ENCODE peak calls at places on chromosomes 4 and X, in ten cellular contexts. F is RCC 7860, U is HS-5, T is stomach, V is HEK293T, K is pulmonary artery endothelial cell, N is endothelial cell, H is KG1, A is fibroblast of gingiva, G is head of caudate nucleus. J is an unnamed sample.

GRCh38 chr4:111274486-111274885 is 651.6 kb upstream of the PITX2 start:
- DNase-seq in F (no peak), U (no peak), T (no peak), V (no peak), K (no peak), N (no peak), H (no peak), A (peak; percentile 52), G (no peak), J (no peak)

GRCh38 chrX:124030520-124030919 is 69.0 kb downstream of the STAG2 start:
- DNase-seq in F (no peak), U (no peak), T (no peak), V (no peak), K (no peak), N (no peak), H (no peak), A (no peak), G (no peak), J (no peak)

GRCh38 chr4:52957220-52957686 is 95.1 kb downstream of the RASL11B start:
- DNase-seq in F (no peak), U (no peak), T (no peak), V (no peak), K (no peak), N (no peak), H (no peak), A (peak; percentile 57), G (no peak), J (peak; percentile 6)

GRCh38 chrX:66728818-66729271 is 90.0 kb upstream of the EDA2R start:
- DNase-seq in F (peak; percentile 41), U (peak; percentile 31), T (peak; percentile 32), V (peak; percentile 51), K (peak; percentile 13), N (peak; percentile 54), H (peak; percentile 11), A (peak; percentile 63), G (peak; percentile 40), J (peak; percentile 52)

GRCh38 chr4:118034061-118034785 is at the start of gene NDST3:
- DNase-seq in F (peak; percentile 48), U (peak; percentile 41), T (peak; percentile 78), V (peak; percentile 64), K (no peak), N (peak; percentile 70), H (no peak), A (peak; percentile 24), G (peak; percentile 74), J (peak; percentile 89)

GRCh38 chr4:147103403-147103946 is 157.8 kb upstream of the TTC29 start:
- DNase-seq in F (peak; percentile 86), U (peak; percentile 81), T (no peak), V (no peak), K (no peak), N (no peak), H (no peak), A (peak; percentile 99), G (no peak), J (peak; percentile 55)

GRCh38 chr4:48190839-48191238 is 56.8 kb upstream of the TXK start:
- DNase-seq in F (no peak), U (no peak), T (no peak), V (no peak), K (no peak), N (no peak), H (no peak), A (no peak), G (no peak), J (no peak)

GRCh38 chr4:788006-788635 is 37.8 kb downstream of the CPLX1 start:
- DNase-seq in F (no peak), U (no peak), T (no peak), V (no peak), K (no peak), N (no peak), H (no peak), A (no peak), G (no peak), J (no peak)

GRCh38 chr4:14260591-14260990 is 633.1 kb upstream of the BOD1L1 start:
- DNase-seq in F (no peak), U (no peak), T (no peak), V (no peak), K (no peak), N (no peak), H (no peak), A (no peak), G (no peak), J (no peak)

GRCh38 chrX:34300871-34301270 is 168.8 kb upstream of the FAM47A start:
- DNase-seq in F (no peak), U (peak; percentile 6), T (no peak), V (peak; percentile 29), K (peak; percentile 15), N (peak; percentile 42), H (no peak), A (peak; percentile 1), G (no peak), J (peak; percentile 60)

GRCh38 chrX:22323541-22323940 is 50.8 kb downstream of the CBLL2 start:
- DNase-seq in F (peak; percentile 31), U (peak; percentile 40), T (no peak), V (no peak), K (no peak), N (no peak), H (no peak), A (peak; percentile 45), G (no peak), J (no peak)

GRCh38 chr4:84681488-84682274 is 98.8 kb downstream of the CDS1 start:
- DNase-seq in F (peak; percentile 77), U (no peak), T (no peak), V (no peak), K (no peak), N (no peak), H (no peak), A (peak; percentile 50), G (no peak), J (no peak)

GRCh38 chrX:48960291-48960690 is 2.9 kb upstream of the OTUD5 start:
- DNase-seq in F (no peak), U (no peak), T (no peak), V (no peak), K (no peak), N (no peak), H (no peak), A (no peak), G (no peak), J (no peak)

GRCh38 chr4:34422472-34422871 is 1821.8 kb downstream of the ARAP2 start:
- DNase-seq in F (no peak), U (no peak), T (no peak), V (no peak), K (no peak), N (no peak), H (no peak), A (peak; percentile 1), G (no peak), J (no peak)

GRCh38 chr4:41613362-41613761 is 75.4 kb downstream of the LIMCH1 start:
- DNase-seq in F (no peak), U (no peak), T (no peak), V (no peak), K (no peak), N (no peak), H (no peak), A (no peak), G (no peak), J (no peak)

GRCh38 chrX:38305971-38306370 is 21.3 kb downstream of the RPGR start:
- DNase-seq in F (no peak), U (no peak), T (no peak), V (no peak), K (peak; percentile 81), N (no peak), H (no peak), A (peak; percentile 25), G (no peak), J (no peak)

GRCh38 chr4:93827272-93827947 is 1.1 kb upstream of the ATOH1 start:
- DNase-seq in F (no peak), U (no peak), T (no peak), V (peak; percentile 31), K (no peak), N (peak; percentile 18), H (no peak), A (no peak), G (no peak), J (no peak)

GRCh38 chr4:74005528-74005927 is 7.1 kb upstream of the CXCL5 start:
- DNase-seq in F (peak; percentile 52), U (no peak), T (no peak), V (no peak), K (no peak), N (no peak), H (no peak), A (no peak), G (no peak), J (no peak)

GRCh38 chr4:7832331-7832730 is 107.3 kb downstream of the AFAP1 start:
- DNase-seq in F (no peak), U (no peak), T (no peak), V (no peak), K (no peak), N (no peak), H (no peak), A (no peak), G (no peak), J (no peak)

GRCh38 chr4:67575232-67575888 is 16.8 kb downstream of the STAP1 start:
- DNase-seq in F (no peak), U (no peak), T (no peak), V (peak; percentile 27), K (no peak), N (no peak), H (peak; percentile 58), A (no peak), G (no peak), J (no peak)

GRCh38 chr4:128516568-128516967 is 229.0 kb upstream of the PGRMC2 start:
- DNase-seq in F (no peak), U (no peak), T (no peak), V (no peak), K (no peak), N (no peak), H (no peak), A (peak; percentile 95), G (no peak), J (no peak)

J was measured in A673.